ENCODE peak calls at places on chromosomes 7 and 10, in seven cellular contexts. Z, N, X, W, U, F and D are unnamed samples.

GRCh38 chr7:100369105-100369504 is 4.2 kb upstream of the PILRA start:
- DNase-seq in Z (peak), N (no peak), X (peak), W (no peak), U (no peak), F (no peak), D (peak)

GRCh38 chr10:96072673-96073072 is 29.3 kb downstream of the CCNJ start:
- DNase-seq in Z (no peak), N (no peak), X (no peak), W (peak), U (no peak), F (no peak), D (no peak)

GRCh38 chr7:157684596-157685429 is 348.0 kb downstream of the DNAJB6 start:
- DNase-seq in Z (no peak), N (peak), X (no peak), W (no peak), U (peak), F (no peak), D (no peak)

GRCh38 chr7:66181329-66181728 is 23.8 kb upstream of the TPST1 start:
- DNase-seq in Z (no peak), N (no peak), X (no peak), W (no peak), U (no peak), F (no peak), D (no peak)

GRCh38 chr10:9858816-9859215 is 1158.9 kb upstream of the CELF2 start:
- DNase-seq in Z (no peak), N (no peak), X (no peak), W (no peak), U (no peak), F (no peak), D (no peak)

GRCh38 chr10:122939819-122940543 is 14.0 kb downstream of the C10orf88 start:
- DNase-seq in Z (no peak), N (no peak), X (no peak), W (no peak), U (no peak), F (no peak), D (no peak)

GRCh38 chr10:118729641-118730258 is 25.0 kb downstream of the CACUL1 start:
- DNase-seq in Z (no peak), N (no peak), X (no peak), W (no peak), U (no peak), F (no peak), D (no peak)

GRCh38 chr7:28835800-28836199 is 122.3 kb downstream of the TRIL start:
- DNase-seq in Z (no peak), N (no peak), X (no peak), W (no peak), U (no peak), F (no peak), D (no peak)

GRCh38 chr7:22572292-22572691 is 72.3 kb upstream of the STEAP1B start:
- DNase-seq in Z (no peak), N (no peak), X (no peak), W (no peak), U (no peak), F (no peak), D (no peak)

GRCh38 chr10:112981553-112981952 is 31.5 kb downstream of the TCF7L2 start:
- DNase-seq in Z (peak), N (peak), X (no peak), W (no peak), U (no peak), F (no peak), D (no peak)

DNA sequence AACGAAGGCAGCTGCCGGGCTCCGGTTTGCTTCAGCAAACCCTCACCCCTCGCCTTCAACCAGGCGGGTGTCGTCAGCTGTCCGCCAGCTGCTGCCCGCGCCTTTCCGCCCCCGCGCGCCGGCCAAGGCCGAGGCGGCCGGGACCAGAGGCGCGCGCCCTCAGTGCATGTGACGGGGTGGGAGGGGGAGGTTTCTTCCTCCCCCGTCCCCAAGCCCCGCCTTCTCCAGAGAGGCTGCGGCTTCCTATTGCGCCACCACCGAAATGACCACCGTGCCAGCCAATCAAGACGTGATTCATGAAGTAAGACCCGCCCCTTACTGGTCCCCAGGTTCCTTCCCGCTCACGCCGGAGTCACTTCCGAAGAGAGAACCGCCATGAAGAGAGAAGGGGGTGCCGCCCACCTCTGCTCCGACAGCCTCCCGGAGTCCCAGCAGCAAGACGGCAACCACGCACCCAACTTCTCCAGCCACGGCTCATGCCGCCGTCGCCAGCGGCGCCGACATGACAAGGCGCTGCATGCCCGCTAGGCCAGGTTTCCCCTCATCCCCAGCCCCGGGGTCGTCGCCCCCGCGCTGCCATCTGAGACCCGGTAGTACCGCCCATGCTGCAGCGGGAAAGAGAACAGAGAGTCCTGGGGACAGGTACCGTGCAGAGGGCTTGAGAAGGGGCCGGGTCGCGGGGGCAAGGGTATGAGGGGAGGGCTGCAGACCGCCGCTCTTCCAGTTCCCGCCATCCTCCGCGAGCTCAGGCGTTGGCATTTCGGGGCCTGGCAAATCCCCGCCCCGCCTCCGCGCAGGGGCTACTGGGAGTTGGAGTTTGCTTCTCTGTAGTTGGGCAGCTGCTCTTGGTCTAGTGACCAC is at the start of gene SLF2:
- DNase-seq in Z (peak), N (peak), X (peak), W (peak), U (peak), F (peak), D (peak)
- TF ChIP-seq EP300 in Z (no peak), N (no peak), X (peak), W (no peak), U (no peak), F (peak), D (peak)

DNA sequence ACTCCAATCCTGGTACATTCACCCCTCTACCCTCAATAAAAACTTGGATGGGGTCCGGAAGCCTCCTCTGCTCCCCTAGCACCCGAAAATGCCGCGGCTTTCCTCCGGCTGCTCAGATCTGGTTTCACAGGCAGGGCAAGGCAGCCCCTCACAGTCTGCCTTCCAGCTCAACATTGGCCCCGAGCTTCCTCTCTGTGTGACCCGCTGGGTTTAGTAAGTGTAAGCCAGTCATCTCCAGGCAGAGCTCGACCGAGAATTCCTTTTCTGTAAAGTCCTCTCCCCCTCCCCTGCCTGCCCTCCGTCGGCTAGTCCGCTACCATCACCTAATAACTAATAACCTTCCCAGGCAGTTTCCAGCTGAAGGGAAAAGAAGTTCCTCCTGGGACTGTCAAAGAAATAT is 3.4 kb downstream of the INHBA start:
- DNase-seq in Z (no peak), N (no peak), X (no peak), W (no peak), U (no peak), F (peak), D (no peak)
- H3K27ac ChIP-seq in Z (peak), N (peak), X (peak), W (no peak), U (peak), F (peak), D (no peak)

GRCh38 chr10:79146611-79147130 is 77.9 kb downstream of the ZMIZ1 start:
- DNase-seq in Z (peak), N (no peak), X (peak), W (no peak), U (no peak), F (peak), D (peak)
- TF ChIP-seq EP300 in Z (no peak), N (no peak), X (no peak), W (no peak), U (no peak), F (no peak), D (peak)

DNA sequence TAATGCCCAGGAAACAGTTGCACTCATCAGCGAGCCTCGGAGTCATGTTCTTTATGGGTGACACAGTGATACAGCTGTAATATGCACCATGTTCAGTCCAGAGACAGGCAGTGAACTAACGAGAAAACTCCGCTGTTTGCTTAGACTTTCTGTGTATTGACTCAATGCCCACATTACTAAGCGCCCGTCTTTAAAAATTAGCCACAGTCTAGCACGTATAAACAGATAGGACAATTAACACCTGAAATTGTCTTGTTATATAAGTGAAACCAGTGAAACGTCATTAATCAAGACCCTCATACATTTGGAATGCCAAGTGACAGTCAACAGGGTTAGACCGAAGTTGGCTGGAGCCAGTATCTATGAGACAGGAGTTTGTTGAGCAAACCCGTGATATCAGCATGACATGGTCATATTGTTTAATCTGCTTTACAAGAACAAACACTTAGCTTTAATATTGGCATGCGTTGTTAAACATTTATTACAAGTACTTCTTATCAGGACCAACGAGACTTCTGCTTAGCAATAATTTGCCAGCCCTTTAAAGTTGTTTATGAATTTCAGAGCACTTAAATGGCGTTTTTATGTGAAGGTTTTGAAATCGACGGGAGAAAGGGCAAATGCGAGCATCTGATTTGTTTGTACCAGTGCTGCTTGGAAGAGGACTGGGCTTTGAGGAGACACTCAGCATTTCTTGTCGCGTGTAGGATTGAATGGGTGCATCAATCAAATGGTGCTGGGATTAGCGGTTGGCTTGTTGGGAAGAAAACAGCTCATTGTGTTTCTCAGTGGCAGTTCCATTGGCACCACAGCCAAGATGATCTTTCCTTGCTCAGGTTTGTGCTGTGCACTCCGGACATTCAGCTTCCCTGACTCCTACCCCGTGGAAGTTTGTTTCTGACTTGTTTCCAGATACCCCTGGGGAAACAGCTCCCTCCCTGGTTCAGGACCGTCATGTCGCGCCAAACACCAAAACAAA is 56.3 kb downstream of the CAMK1D start:
- DNase-seq in Z (no peak), N (no peak), X (no peak), W (peak), U (peak), F (no peak), D (no peak)
- H3K27ac ChIP-seq in Z (no peak), N (no peak), X (peak), W (peak), U (no peak), F (no peak), D (no peak)

GRCh38 chr10:22723343-22723779 is 9.0 kb upstream of the PIP4K2A start:
- DNase-seq in Z (no peak), N (no peak), X (peak), W (no peak), U (no peak), F (no peak), D (no peak)
- TF ChIP-seq EP300 in Z (no peak), N (no peak), X (no peak), W (no peak), U (no peak), F (no peak), D (no peak)

GRCh38 chr10:100163704-100164621 is 21.9 kb downstream of the ERLIN1 start:
- DNase-seq in Z (no peak), N (no peak), X (no peak), W (no peak), U (no peak), F (no peak), D (no peak)
- H3K27ac ChIP-seq in Z (no peak), N (no peak), X (no peak), W (no peak), U (no peak), F (no peak), D (no peak)